ENCODE peak calls at places on chromosome 3, in four cellular contexts. J is NCI-H69, A is NCI-H748 treated with DMSO at 0.1 percent for 48 hours, F is tibial artery. M is an unnamed sample.

GRCh38 chr3:61522064-61522463 is 39.3 kb upstream of the PTPRG start:
- DNase-seq in J (no peak), F (no peak), A (no peak), M (no peak)

GRCh38 chr3:190058486-190059241 is 62.0 kb downstream of the P3H2 start:
- DNase-seq in J (no peak), F (no peak), A (no peak), M (no peak)

GRCh38 chr3:139537795-139538538 is 1.6 kb downstream of the RBP1 start:
- DNase-seq in A (no peak), J (peak), F (no peak), M (no peak)

GRCh38 chr3:193779933-193780332 is 186.9 kb downstream of the OPA1 start:
- DNase-seq in J (no peak), F (no peak), A (no peak), M (no peak)

GRCh38 chr3:153001428-153001827 is 160.6 kb upstream of the RAP2B start:
- DNase-seq in F (no peak), J (no peak), A (no peak), M (no peak)

GRCh38 chr3:127770671-127771370 is 51.5 kb downstream of the MGLL start:
- DNase-seq in J (peak), A (no peak), F (no peak), M (no peak)

GRCh38 chr3:158269896-158270295 is 160.0 kb downstream of the RSRC1 start:
- DNase-seq in J (no peak), A (no peak), F (no peak), M (no peak)

GRCh38 chr3:175956964-175957363 is 1097.8 kb downstream of the NAALADL2 start:
- DNase-seq in A (no peak), F (no peak), J (peak), M (no peak)

GRCh38 chr3:46692566-46692983 is 904 bp downstream of the ALS2CL start:
- DNase-seq in F (no peak), A (no peak), J (peak), M (no peak)

GRCh38 chr3:157347577-157348303 is 88.9 kb upstream of the PTX3 start:
- DNase-seq in A (no peak), F (no peak), J (peak), M (no peak)

GRCh38 chr3:136350557-136350956 is 100.4 kb downstream of the PCCB start:
- DNase-seq in J (no peak), F (no peak), A (no peak), M (no peak)

GRCh38 chr3:131602011-131602779 is 99.4 kb upstream of the MRPL3 start:
- DNase-seq in F (no peak), A (no peak), J (peak), M (no peak)

GRCh38 chr3:158539414-158540014 is 31.5 kb upstream of the MLF1 start:
- DNase-seq in A (no peak), J (peak), F (no peak), M (peak)

GRCh38 chr3:158101330-158102218 is 4.6 kb downstream of the SHOX2 start:
- DNase-seq in A (no peak), J (no peak), F (no peak), M (no peak)

GRCh38 chr3:76134166-76134565 is 348.8 kb upstream of the ZNF717 start:
- DNase-seq in J (no peak), A (no peak), F (no peak), M (no peak)

GRCh38 chr3:147887797-147888196 is 478.6 kb downstream of the ZIC1 start:
- DNase-seq in F (no peak), J (no peak), A (no peak), M (no peak)

GRCh38 chr3:55202320-55202719 is 274.5 kb upstream of the LRTM1 start:
- DNase-seq in A (no peak), F (no peak), J (no peak), M (no peak)

GRCh38 chr3:4978259-4978965 is 825 bp upstream of the BHLHE40 start:
- DNase-seq in J (peak), F (peak), A (peak), M (peak)

GRCh38 chr3:178676077-178676476 is 139.8 kb downstream of the KCNMB2 start:
- DNase-seq in F (no peak), A (no peak), J (no peak), M (no peak)